ENCODE peak calls at places on chromosomes 11 and 22, in ten cellular contexts. N, I, Z, H, S, C, D, P, K and X are unnamed samples.

GRCh38 chr11:5204787-5205186 is 4.3 kb upstream of the OR51V1 start:
- DNase-seq in K (peak), Z (no peak), D (no peak), N (no peak), S (peak), C (no peak), H (no peak), I (no peak), P (no peak), X (peak)

GRCh38 chr11:23932485-23932898 is 564.4 kb upstream of the LUZP2 start:
- DNase-seq in Z (no peak), H (no peak), D (no peak), P (no peak), K (no peak), N (no peak), I (no peak), S (peak), C (no peak), X (no peak)

GRCh38 chr22:17121235-17122195 is at the start of gene TMEM121B:
- DNase-seq in D (peak), H (no peak), N (peak), C (peak), S (peak), K (no peak), I (peak), P (peak), Z (peak), X (peak)

GRCh38 chr11:88086297-88086696 is 88.9 kb downstream of the RAB38 start:
- DNase-seq in I (no peak), C (no peak), S (no peak), H (no peak), D (no peak), P (no peak), K (no peak), Z (no peak), N (no peak), X (no peak)

GRCh38 chr11:65854161-65854592 is 3.8 kb downstream of the CFL1 start:
- DNase-seq in S (no peak), Z (no peak), I (no peak), N (no peak), K (no peak), H (no peak), P (no peak), C (peak), D (no peak), X (no peak)

GRCh38 chr22:50250555-50251471 is at the start of gene HDAC10:
- DNase-seq in D (peak), C (peak), H (peak), N (peak), P (peak), I (peak), S (peak), Z (peak), K (no peak), X (peak)

GRCh38 chr22:42581762-42582716 is 28.3 kb downstream of the SERHL2 start:
- DNase-seq in P (peak), N (peak), I (peak), Z (peak), H (peak), S (peak), K (peak), C (peak), D (peak), X (peak)

GRCh38 chr11:87820026-87820425 is 355.2 kb downstream of the RAB38 start:
- DNase-seq in Z (no peak), S (no peak), P (no peak), D (no peak), H (no peak), N (no peak), I (no peak), K (no peak), C (no peak), X (no peak)

GRCh38 chr22:44088976-44089570 is 65.0 kb downstream of the PARVB start:
- DNase-seq in N (no peak), K (no peak), C (peak), H (no peak), D (no peak), Z (no peak), S (peak), P (no peak), I (peak), X (peak)

GRCh38 chr22:29842740-29843139 is 4.7 kb upstream of the ASCC2 start:
- DNase-seq in S (peak), C (no peak), D (peak), K (peak), H (no peak), P (no peak), N (no peak), I (no peak), Z (no peak), X (peak)

GRCh38 chr11:13013054-13013488 is 4.0 kb downstream of the RASSF10 start:
- DNase-seq in C (no peak), S (no peak), D (no peak), P (no peak), K (no peak), Z (no peak), N (no peak), I (no peak), H (no peak), X (no peak)

GRCh38 chr11:72641900-72642814 is 32.1 kb downstream of the PDE2A start:
- DNase-seq in K (peak), C (peak), S (no peak), H (peak), I (peak), N (peak), Z (peak), P (peak), D (no peak), X (peak)

GRCh38 chr11:116972692-116973091 is 125.5 kb downstream of the SIK3 start:
- DNase-seq in C (no peak), S (no peak), H (no peak), D (no peak), I (no peak), N (no peak), P (no peak), Z (no peak), K (no peak), X (no peak)

GRCh38 chr22:43827926-43828710 is 16.0 kb upstream of the EFCAB6 start:
- DNase-seq in N (no peak), S (no peak), P (no peak), K (no peak), D (no peak), H (no peak), I (peak), Z (peak), C (no peak), X (no peak)

GRCh38 chr11:13183094-13183825 is 94.3 kb upstream of the BMAL1 start:
- DNase-seq in S (peak), P (no peak), D (no peak), I (no peak), H (no peak), Z (no peak), C (no peak), K (peak), N (no peak), X (no peak)

GRCh38 chr11:65423516-65424199 is 1.1 kb downstream of the NEAT1 start:
- DNase-seq in P (peak), N (peak), S (peak), H (peak), C (peak), I (no peak), D (no peak), Z (no peak), K (no peak), X (no peak)

GRCh38 chr11:8545698-8546366 is 48.2 kb downstream of the STK33 start:
- DNase-seq in H (no peak), C (no peak), P (no peak), I (no peak), N (no peak), Z (no peak), K (no peak), S (no peak), D (no peak), X (no peak)

GRCh38 chr11:73215191-73216134 is 2.6 kb upstream of the P2RY2 start:
- DNase-seq in D (no peak), C (no peak), H (no peak), S (no peak), I (no peak), K (no peak), N (no peak), Z (no peak), P (no peak), X (no peak)

GRCh38 chr22:19974233-19974861 is 32.7 kb upstream of the TXNRD2 start:
- DNase-seq in D (no peak), N (no peak), Z (peak), C (peak), S (peak), P (no peak), H (no peak), K (peak), I (no peak), X (peak)

GRCh38 chr22:48369789-48370507 is 1457.7 kb downstream of the BRD1 start:
- DNase-seq in N (peak), Z (no peak), H (no peak), K (peak), D (no peak), I (no peak), S (no peak), C (peak), P (no peak), X (no peak)

GRCh38 chr11:128279861-128280260 is 307.5 kb downstream of the ETS1 start:
- DNase-seq in N (no peak), H (no peak), C (no peak), Z (no peak), P (no peak), S (peak), D (peak), K (no peak), I (no peak), X (no peak)

GRCh38 chr11:65071907-65072630 is 11.8 kb downstream of the CDCA5 start:
- DNase-seq in Z (no peak), S (no peak), P (no peak), H (no peak), C (no peak), N (no peak), D (no peak), I (no peak), K (no peak), X (no peak)

GRCh38 chr11:123374622-123374968 is 55.5 kb upstream of the GRAMD1B start:
- DNase-seq in I (no peak), K (no peak), N (no peak), D (no peak), H (no peak), C (no peak), P (no peak), S (no peak), Z (no peak), X (no peak)

GRCh38 chr11:118521892-118522311 is 5.4 kb upstream of the TTC36 start:
- DNase-seq in N (no peak), S (no peak), Z (no peak), C (no peak), K (no peak), P (peak), I (no peak), D (no peak), H (no peak), X (no peak)

GRCh38 chr11:57364851-57365660 is 15.9 kb downstream of the PRG3 start:
- DNase-seq in Z (no peak), K (no peak), I (no peak), D (no peak), H (no peak), N (no peak), S (no peak), C (no peak), P (no peak), X (no peak)

DNA sequence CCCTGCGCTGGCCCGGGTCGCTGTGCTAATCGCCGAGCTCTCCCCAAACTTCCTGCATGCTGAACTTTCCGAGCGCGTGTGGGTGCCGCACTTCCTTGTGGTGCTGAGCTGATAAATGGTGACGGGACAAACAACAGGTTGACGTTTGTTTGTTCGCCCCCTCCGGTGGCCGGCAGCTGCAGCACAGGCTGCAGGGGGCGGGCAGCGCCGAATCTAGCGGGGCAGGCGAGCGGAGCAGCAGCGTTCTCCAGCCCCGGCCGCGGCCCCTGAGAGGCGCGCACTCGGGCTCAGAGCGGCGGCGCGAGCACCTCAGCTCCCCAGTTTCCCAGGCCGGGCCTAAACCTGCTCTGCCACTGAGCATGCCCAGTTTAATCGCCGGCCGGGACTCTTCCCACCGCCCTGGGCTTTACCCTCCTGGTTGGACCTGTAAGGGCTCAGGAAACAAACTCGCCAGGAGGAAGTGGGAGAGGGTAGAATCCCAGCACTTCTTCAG is at the start of gene PDGFD:
- DNase-seq in S (peak), P (peak), K (peak), Z (peak), I (peak), N (peak), H (peak), C (peak), D (peak), X (peak)
- TF ChIP-seq POLR2A in S (no peak), P (peak), K (peak), Z (no peak), I (no peak), N (no peak), H (no peak), C (no peak), D (no peak), X (no peak)

GRCh38 chr22:46042786-46043185 is 65.8 kb upstream of the WNT7B start:
- DNase-seq in H (peak), S (peak), I (no peak), D (no peak), C (no peak), P (peak), N (no peak), Z (no peak), K (no peak), X (no peak)

GRCh38 chr22:46043339-46043738 is 66.4 kb upstream of the WNT7B start:
- DNase-seq in N (peak), P (peak), S (no peak), K (no peak), I (no peak), D (no peak), Z (no peak), C (no peak), H (peak), X (no peak)

GRCh38 chr22:46045459-46046298 is 68.7 kb upstream of the WNT7B start:
- DNase-seq in P (peak), H (peak), I (peak), Z (no peak), K (no peak), C (peak), D (no peak), S (no peak), N (peak), X (no peak)

GRCh38 chr22:46044718-46045458 is 67.9 kb upstream of the WNT7B start:
- DNase-seq in D (no peak), K (no peak), P (no peak), N (peak), H (peak), I (no peak), Z (no peak), S (no peak), C (peak), X (no peak)

GRCh38 chr22:46043816-46044717 is 67.1 kb upstream of the WNT7B start:
- DNase-seq in P (peak), C (peak), S (no peak), N (no peak), I (no peak), H (peak), D (no peak), K (no peak), Z (no peak), X (no peak)
- TF ChIP-seq POLR2A in P (no peak), C (peak), S (no peak), N (no peak), I (no peak), H (peak), D (no peak), K (no peak), Z (no peak), X (no peak)

GRCh38 chr22:39233736-39234120 is 11.1 kb downstream of the PDGFB start:
- DNase-seq in P (no peak), D (no peak), K (no peak), N (no peak), C (no peak), I (peak), H (no peak), S (no peak), Z (no peak), X (no peak)

GRCh38 chr22:39232806-39233735 is 11.7 kb downstream of the PDGFB start:
- DNase-seq in C (no peak), H (no peak), Z (no peak), I (no peak), D (no peak), S (no peak), K (no peak), P (no peak), N (no peak), X (no peak)

GRCh38 chr22:39236321-39237275 is 8.2 kb downstream of the PDGFB start:
- DNase-seq in I (peak), Z (no peak), N (no peak), H (no peak), P (no peak), S (no peak), C (peak), D (no peak), K (no peak), X (no peak)

GRCh38 chr22:39234157-39234793 is 10.5 kb downstream of the PDGFB start:
- DNase-seq in C (no peak), K (no peak), P (no peak), D (no peak), I (peak), N (no peak), H (peak), Z (no peak), S (no peak), X (no peak)

GRCh38 chr22:39234867-39235687 is 9.7 kb downstream of the PDGFB start:
- DNase-seq in C (peak), H (no peak), K (no peak), N (peak), P (no peak), I (peak), D (peak), Z (no peak), S (no peak), X (no peak)
- TF ChIP-seq POLR2A in C (no peak), H (no peak), K (no peak), N (no peak), P (no peak), I (no peak), D (no peak), Z (no peak), S (no peak), X (no peak)

DNA sequence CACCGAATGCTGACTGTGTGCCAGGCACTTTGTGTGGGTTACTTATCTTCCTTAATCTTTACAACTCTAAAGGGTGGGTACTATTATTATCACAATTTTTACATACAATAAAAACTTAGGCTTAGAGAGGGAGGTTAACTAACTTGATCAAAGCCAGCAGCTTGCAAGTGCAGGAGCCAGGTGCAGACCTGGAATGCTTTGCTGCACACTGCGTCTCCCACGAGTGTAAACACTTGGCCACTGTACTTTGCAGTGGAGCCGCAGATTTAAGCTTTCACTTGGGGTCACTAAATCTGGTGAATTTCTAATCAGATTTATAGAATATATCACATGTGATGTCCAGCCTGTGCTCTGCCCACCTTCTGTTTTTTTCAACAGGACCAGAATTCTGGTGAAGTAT is 36.7 kb downstream of the AMOTL1 start:
- DNase-seq in S (no peak), P (no peak), D (no peak), I (no peak), C (no peak), Z (no peak), H (no peak), N (no peak), K (no peak), X (no peak)
- TF ChIP-seq POLR2A in S (no peak), P (no peak), D (no peak), I (no peak), C (no peak), Z (no peak), H (no peak), N (no peak), K (no peak), X (no peak)

GRCh38 chr22:27918351-27919221 is 470 bp downstream of the PITPNB start:
- DNase-seq in Z (peak), D (peak), H (peak), N (peak), S (peak), P (peak), I (peak), K (peak), C (peak), X (peak)
- TF ChIP-seq POLR2A in Z (peak), D (peak), H (no peak), N (no peak), S (peak), P (no peak), I (no peak), K (peak), C (no peak), X (no peak)

GRCh38 chr11:11843642-11844041 is 1.9 kb downstream of the USP47 start:
- DNase-seq in H (no peak), Z (no peak), I (no peak), C (no peak), D (no peak), N (no peak), P (no peak), K (no peak), S (no peak), X (no peak)

GRCh38 chr11:11841121-11841604 is 609 bp upstream of the USP47 start:
- DNase-seq in Z (no peak), P (peak), I (peak), C (peak), K (peak), N (peak), D (no peak), H (peak), S (no peak), X (peak)

GRCh38 chr11:11843233-11843632 is 1.5 kb downstream of the USP47 start:
- DNase-seq in D (no peak), I (no peak), P (no peak), N (no peak), S (peak), K (peak), H (no peak), C (no peak), Z (no peak), X (no peak)

GRCh38 chr11:11842426-11843008 is 745 bp downstream of the USP47 start:
- DNase-seq in K (peak), C (peak), D (peak), Z (peak), P (peak), I (peak), N (peak), H (peak), S (peak), X (peak)

DNA sequence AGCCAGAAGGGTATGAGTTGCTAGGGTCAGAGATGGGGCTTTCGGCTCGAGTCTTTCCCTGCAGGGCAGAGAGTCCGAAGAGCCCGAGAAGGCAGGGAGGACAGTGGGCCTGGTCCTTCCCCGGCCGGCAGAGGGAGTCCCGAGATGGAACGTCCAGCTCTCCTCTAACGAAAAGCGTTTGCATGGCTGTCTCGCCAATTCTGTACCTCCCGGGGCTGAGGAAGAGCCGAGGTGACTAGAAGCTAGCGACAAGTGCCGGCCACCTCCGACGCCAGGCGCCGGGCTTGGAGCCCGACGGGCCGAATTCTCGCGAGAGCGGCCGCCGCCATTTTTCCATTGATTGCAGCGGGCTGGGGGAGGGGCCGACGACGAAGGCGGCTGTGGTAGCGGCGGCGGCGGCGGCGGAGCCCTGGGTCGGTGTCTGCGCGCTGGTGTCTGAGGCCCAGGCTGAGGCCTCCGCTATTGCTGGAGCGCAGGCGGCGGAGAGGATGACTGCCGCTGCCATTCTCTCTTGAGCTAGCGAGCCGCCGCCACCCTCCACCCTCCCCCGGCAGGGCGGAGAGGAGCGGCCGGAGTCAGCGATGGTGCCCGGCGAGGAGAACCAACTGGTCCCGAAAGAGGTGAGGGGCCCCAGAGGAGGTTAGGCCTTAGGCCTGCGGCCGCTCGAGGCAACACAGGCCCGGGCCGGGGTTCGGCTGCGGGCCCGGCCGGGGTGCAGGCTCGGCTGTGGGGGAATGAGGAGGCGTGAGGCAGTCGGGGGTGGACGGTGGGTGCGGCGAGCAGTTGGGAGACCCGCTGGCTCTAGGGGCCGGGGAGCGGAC is at the start of gene USP47:
- DNase-seq in N (peak), S (peak), I (peak), D (peak), P (peak), K (peak), C (peak), Z (peak), H (peak), X (peak)
- TF ChIP-seq POLR2A in N (peak), S (peak), I (no peak), D (peak), P (peak), K (peak), C (peak), Z (peak), H (peak), X (peak)

GRCh38 chr11:33699515-33700424 is 856 bp downstream of the C11orf91 start:
- DNase-seq in Z (no peak), P (peak), K (no peak), N (no peak), S (no peak), D (no peak), I (peak), H (peak), C (peak), X (no peak)
- TF ChIP-seq POLR2A in Z (no peak), P (no peak), K (no peak), N (no peak), S (peak), D (no peak), I (no peak), H (no peak), C (peak), X (no peak)